ENCODE peak calls at places on chromosomes 1 and 21, in seven cellular contexts. H, L, X, P, S, Q and D are unnamed samples.

GRCh38 chr1:40944326-40944725 is 35.2 kb upstream of the CTPS1 start:
- DNase-seq in H (peak; percentile 63), L (peak; percentile 19), X (peak; percentile 86), P (no peak), S (no peak), Q (no peak), D (no peak)

GRCh38 chr1:216388558-216388957 is 34.7 kb downstream of the USH2A start:
- DNase-seq in H (no peak), L (no peak), X (no peak), P (no peak), S (no peak), Q (no peak), D (no peak)

GRCh38 chr1:45914836-45915235 is 111.4 kb downstream of the MAST2 start:
- DNase-seq in H (no peak), L (no peak), X (no peak), P (no peak), S (no peak), Q (no peak), D (no peak)

GRCh38 chr1:22613951-22614350 is 22.5 kb upstream of the C1QA start:
- DNase-seq in H (no peak), L (no peak), X (no peak), P (no peak), S (no peak), Q (no peak), D (no peak)

GRCh38 chr1:233635765-233636502 is 22.0 kb downstream of the KCNK1 start:
- DNase-seq in H (no peak), L (no peak), X (no peak), P (peak; percentile 93), S (no peak), Q (no peak), D (peak; percentile 81)

GRCh38 chr1:230414102-230414501 is 12.0 kb downstream of the PGBD5 start:
- DNase-seq in H (no peak), L (no peak), X (no peak), P (no peak), S (no peak), Q (no peak), D (no peak)

GRCh38 chr1:11053758-11054137 is 6.1 kb downstream of the SRM start:
- DNase-seq in H (no peak), L (no peak), X (no peak), P (peak; percentile 79), S (no peak), Q (no peak), D (no peak)

GRCh38 chr1:203652718-203653461 is 26.3 kb downstream of the ATP2B4 start:
- DNase-seq in H (no peak), L (no peak), X (no peak), P (no peak), S (no peak), Q (no peak), D (no peak)

GRCh38 chr1:94522304-94522703 is 19.3 kb downstream of the F3 start:
- DNase-seq in H (no peak), L (no peak), X (no peak), P (no peak), S (no peak), Q (no peak), D (no peak)

GRCh38 chr1:57142999-57143398 is 177.2 kb upstream of the C8B start:
- DNase-seq in H (no peak), L (no peak), X (no peak), P (no peak), S (no peak), Q (no peak), D (no peak)

GRCh38 chr1:59703226-59703917 is 111.4 kb upstream of the HOOK1 start:
- DNase-seq in H (no peak), L (no peak), X (no peak), P (no peak), S (no peak), Q (no peak), D (no peak)

GRCh38 chr1:86119214-86119764 is 37.3 kb downstream of the COL24A1 start:
- DNase-seq in H (no peak), L (no peak), X (no peak), P (no peak), S (no peak), Q (no peak), D (no peak)

GRCh38 chr1:58670200-58670599 is 29.7 kb downstream of the MYSM1 start:
- DNase-seq in H (no peak), L (no peak), X (no peak), P (no peak), S (no peak), Q (no peak), D (no peak)

GRCh38 chr1:76944942-76945341 is 77.7 kb downstream of the ST6GALNAC5 start:
- DNase-seq in H (no peak), L (no peak), X (no peak), P (no peak), S (no peak), Q (no peak), D (no peak)

GRCh38 chr21:14591882-14592281 is 45.8 kb upstream of the SAMSN1 start:
- DNase-seq in H (no peak), L (no peak), X (no peak), P (no peak), S (no peak), Q (no peak), D (peak; percentile 50)

GRCh38 chr1:160097196-160097910 is 1.1 kb downstream of the IGSF8 start:
- DNase-seq in H (no peak), L (no peak), X (no peak), P (no peak), S (no peak), Q (no peak), D (no peak)

GRCh38 chr1:2242814-2243725 is 15.0 kb downstream of the SKI start:
- DNase-seq in H (no peak), L (no peak), X (no peak), P (no peak), S (no peak), Q (no peak), D (no peak)

GRCh38 chr1:171566467-171566866 is 55.6 kb upstream of the MYOCOS start:
- DNase-seq in H (no peak), L (no peak), X (no peak), P (no peak), S (no peak), Q (no peak), D (no peak)

GRCh38 chr1:161502181-161502580 is 3.1 kb upstream of the FCGR2A start:
- DNase-seq in H (no peak), L (no peak), X (no peak), P (no peak), S (no peak), Q (no peak), D (no peak)

GRCh38 chr1:109918077-109918606 is 7.5 kb downstream of the CSF1 start:
- DNase-seq in H (no peak), L (no peak), X (peak; percentile 43), P (peak; percentile 86), S (no peak), Q (no peak), D (no peak)

GRCh38 chr1:165894591-165894990 is 67.2 kb downstream of the UCK2 start:
- DNase-seq in H (no peak), L (no peak), X (no peak), P (no peak), S (no peak), Q (no peak), D (no peak)

GRCh38 chr1:201890223-201890622 is 1.5 kb downstream of the SHISA4 start:
- DNase-seq in H (no peak), L (no peak), X (peak; percentile 68), P (no peak), S (no peak), Q (no peak), D (no peak)

GRCh38 chr1:98704474-98704873 is 43.0 kb downstream of the SNX7 start:
- DNase-seq in H (no peak), L (no peak), X (no peak), P (no peak), S (no peak), Q (no peak), D (no peak)

GRCh38 chr1:111469539-111469938 is 4.2 kb upstream of the C1orf162 start:
- DNase-seq in H (no peak), L (no peak), X (no peak), P (peak; percentile 27), S (no peak), Q (no peak), D (no peak)

GRCh38 chr1:24765308-24765988 is 20.2 kb downstream of the CLIC4 start:
- DNase-seq in H (no peak), L (no peak), X (no peak), P (peak; percentile 62), S (no peak), Q (no peak), D (no peak)

GRCh38 chr1:62772607-62773295 is 11.2 kb upstream of the ATG4C start:
- DNase-seq in H (no peak), L (no peak), X (no peak), P (no peak), S (no peak), Q (no peak), D (no peak)
- TF ChIP-seq EP300 in H (no peak), L (no peak), X (no peak), P (no peak), S (no peak), Q (no peak), D (no peak)

DNA sequence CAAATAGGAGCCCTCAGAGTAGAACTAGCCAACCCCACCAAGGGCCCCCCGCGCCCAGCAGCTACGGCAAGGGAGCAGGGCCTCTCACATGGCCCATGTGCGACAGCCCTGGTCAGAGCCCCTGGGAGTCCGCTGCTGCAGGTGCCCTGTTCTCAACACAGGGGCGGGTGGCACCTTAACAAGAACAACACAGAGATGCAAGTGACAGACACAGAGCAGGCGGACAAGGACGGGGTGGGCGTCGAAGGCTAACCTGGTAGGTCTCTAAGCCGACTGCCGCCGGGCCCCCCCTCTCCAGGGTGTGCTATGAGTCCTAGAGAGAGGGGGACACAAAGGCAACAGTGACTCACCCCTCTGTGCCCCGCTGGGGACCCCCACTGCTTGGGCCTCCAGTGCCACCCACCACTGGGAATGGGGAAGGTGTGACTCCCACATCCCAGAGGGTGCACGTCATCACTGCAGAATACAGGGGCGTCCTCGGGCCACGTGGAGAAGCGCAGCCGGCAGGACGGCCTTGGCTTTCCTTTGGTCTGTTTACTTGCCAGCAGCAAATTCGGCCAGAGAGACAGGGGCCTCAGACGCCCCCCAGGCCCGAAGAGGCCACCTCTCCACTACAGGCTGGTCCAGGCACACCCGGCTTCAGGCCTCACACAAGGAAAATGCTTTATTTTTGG is 44.8 kb downstream of the PRDM15 start:
- DNase-seq in H (no peak), L (no peak), X (peak; percentile 36), P (no peak), S (peak; percentile 77), Q (no peak), D (no peak)
- H3K36me3 ChIP-seq in H (peaks cover 39% of the 10 kb centered on the region), L (no peaks in the 10 kb centered on the region), X (peaks cover 3% of the 10 kb centered on the region), P (peaks cover 56% of the 10 kb centered on the region), S (peaks cover 50% of the 10 kb centered on the region), Q (peaks cover 80% of the 10 kb centered on the region), D (peaks cover 79% of the 10 kb centered on the region)

DNA sequence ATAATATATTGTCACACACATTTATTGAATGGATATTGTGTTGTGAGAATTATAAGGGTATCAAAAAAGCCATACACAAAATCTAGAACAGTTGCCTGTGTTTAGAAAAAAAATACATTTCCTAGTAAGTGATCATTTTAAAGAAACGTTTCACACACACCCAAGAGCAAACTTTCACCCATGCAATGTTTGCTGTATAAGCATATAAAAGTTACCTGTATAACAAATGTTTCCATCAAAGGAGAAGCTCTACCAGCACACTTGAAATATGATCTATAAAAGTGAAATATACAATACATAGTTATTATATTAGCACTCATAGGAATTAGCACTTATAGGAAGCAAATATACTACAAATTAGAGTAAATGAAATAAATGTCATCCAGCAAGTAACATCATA is 1098.1 kb downstream of the NCAM2 start:
- DNase-seq in H (no peak), L (no peak), X (no peak), P (no peak), S (no peak), Q (no peak), D (no peak)
- TF ChIP-seq EP300 in H (no peak), L (no peak), X (no peak), P (no peak), S (no peak), Q (no peak), D (no peak)

GRCh38 chr1:37965301-37965700 is 18.4 kb upstream of the INPP5B start:
- DNase-seq in H (no peak), L (no peak), X (no peak), P (no peak), S (no peak), Q (no peak), D (no peak)
- H3K36me3 ChIP-seq in H (peaks cover 47% of the 10 kb centered on the region), L (no peaks in the 10 kb centered on the region), X (peaks cover 14% of the 10 kb centered on the region), P (peaks cover 82% of the 10 kb centered on the region), S (peaks cover 79% of the 10 kb centered on the region), Q (peaks cover 97% of the 10 kb centered on the region), D (peaks cover 92% of the 10 kb centered on the region)